ENCODE peak calls at places on chromosomes 6 and 20, in four cellular contexts. One of them, this sample, is unnamed.
A peak's percentile ranks its signal among the peaks of the same experiment; 100 is the strongest.

GRCh38 chr20:50788045-50788867 is 6.6 kb upstream of the BCAS4 start:
- DNase-seq in GM12891: no peak
- DNase-seq in K562: peak; percentile 21
- DNase-seq in GM12878: no peak
- DNase-seq in this sample: no peak

GRCh38 chr6:73382462-73383113 is 12.0 kb upstream of the DDX43 start:
- DNase-seq in GM12878: no peak
- DNase-seq in K562: no peak
- DNase-seq in GM12891: no peak
- DNase-seq in this sample: no peak

GRCh38 chr6:41560440-41561192 is 14.4 kb downstream of the FOXP4 start:
- DNase-seq in GM12878: no peak
- DNase-seq in GM12891: peak; percentile 89
- DNase-seq in K562: peak; percentile 37
- DNase-seq in this sample: no peak

GRCh38 chr6:161215876-161216615 is 57.8 kb downstream of the AGPAT4 start:
- DNase-seq in GM12891: no peak
- DNase-seq in GM12878: no peak
- DNase-seq in K562: no peak
- DNase-seq in this sample: no peak

GRCh38 chr20:46701986-46702385 is 7.5 kb upstream of the SLC2A10 start:
- DNase-seq in GM12891: no peak
- DNase-seq in GM12878: no peak
- DNase-seq in K562: no peak
- DNase-seq in this sample: no peak

GRCh38 chr6:87722831-87723726 is 21.0 kb upstream of the AKIRIN2 start:
- DNase-seq in GM12891: no peak
- DNase-seq in K562: peak; percentile 74
- DNase-seq in GM12878: peak; percentile 77
- DNase-seq in this sample: peak; percentile 62

GRCh38 chr6:119160911-119161310 is 82.4 kb upstream of the FAM184A start:
- DNase-seq in K562: no peak
- DNase-seq in GM12891: no peak
- DNase-seq in GM12878: no peak
- DNase-seq in this sample: no peak

GRCh38 chr6:18468162-18468843 is 81.2 kb downstream of the RNF144B start:
- DNase-seq in GM12878: no peak
- DNase-seq in GM12891: no peak
- DNase-seq in K562: no peak
- DNase-seq in this sample: no peak

GRCh38 chr6:20464041-20464440 is 62.4 kb downstream of the E2F3 start:
- DNase-seq in GM12878: no peak
- DNase-seq in K562: no peak
- DNase-seq in GM12891: no peak
- DNase-seq in this sample: no peak

GRCh38 chr6:88870728-88871330 is 92.6 kb downstream of the RNGTT start:
- DNase-seq in K562: peak; percentile 36
- DNase-seq in GM12878: peak; percentile 39
- DNase-seq in GM12891: no peak
- DNase-seq in this sample: peak; percentile 10

GRCh38 chr6:79065232-79065631 is 12.8 kb downstream of the PHIP start:
- DNase-seq in GM12891: no peak
- DNase-seq in K562: no peak
- DNase-seq in GM12878: no peak
- DNase-seq in this sample: no peak

GRCh38 chr20:23027721-23028120 is 7.4 kb upstream of the SSTR4 start:
- DNase-seq in GM12891: no peak
- DNase-seq in GM12878: no peak
- DNase-seq in K562: no peak
- DNase-seq in this sample: no peak

GRCh38 chr6:116531675-116532570 is 13.6 kb downstream of the TRAPPC3L start:
- DNase-seq in K562: peak; percentile 68
- DNase-seq in GM12891: no peak
- DNase-seq in GM12878: no peak
- DNase-seq in this sample: peak; percentile 73

GRCh38 chr6:42239333-42239732 is 21.7 kb upstream of the MRPS10 start:
- DNase-seq in GM12891: no peak
- DNase-seq in K562: no peak
- DNase-seq in GM12878: no peak
- DNase-seq in this sample: no peak

GRCh38 chr6:89044988-89045387 is 35.6 kb upstream of the PNRC1 start:
- DNase-seq in GM12891: no peak
- DNase-seq in K562: no peak
- DNase-seq in GM12878: no peak
- DNase-seq in this sample: peak; percentile 67

GRCh38 chr20:56187791-56188190 is 60.7 kb upstream of the MC3R start:
- DNase-seq in K562: no peak
- DNase-seq in GM12891: no peak
- DNase-seq in GM12878: no peak
- DNase-seq in this sample: no peak
- TF ChIP-seq SPI1 in K562: no peak
- TF ChIP-seq SPI1 in GM12891: no peak
- TF ChIP-seq SPI1 in GM12878: no peak
- TF ChIP-seq SPI1 in this sample: no peak

GRCh38 chr6:143039548-143039947 is 21.1 kb upstream of the AIG1 start:
- DNase-seq in GM12878: no peak
- DNase-seq in K562: no peak
- DNase-seq in GM12891: no peak
- DNase-seq in this sample: no peak
- TF ChIP-seq SPI1 in GM12878: no peak
- TF ChIP-seq SPI1 in K562: no peak
- TF ChIP-seq SPI1 in GM12891: no peak
- TF ChIP-seq SPI1 in this sample: no peak

DNA sequence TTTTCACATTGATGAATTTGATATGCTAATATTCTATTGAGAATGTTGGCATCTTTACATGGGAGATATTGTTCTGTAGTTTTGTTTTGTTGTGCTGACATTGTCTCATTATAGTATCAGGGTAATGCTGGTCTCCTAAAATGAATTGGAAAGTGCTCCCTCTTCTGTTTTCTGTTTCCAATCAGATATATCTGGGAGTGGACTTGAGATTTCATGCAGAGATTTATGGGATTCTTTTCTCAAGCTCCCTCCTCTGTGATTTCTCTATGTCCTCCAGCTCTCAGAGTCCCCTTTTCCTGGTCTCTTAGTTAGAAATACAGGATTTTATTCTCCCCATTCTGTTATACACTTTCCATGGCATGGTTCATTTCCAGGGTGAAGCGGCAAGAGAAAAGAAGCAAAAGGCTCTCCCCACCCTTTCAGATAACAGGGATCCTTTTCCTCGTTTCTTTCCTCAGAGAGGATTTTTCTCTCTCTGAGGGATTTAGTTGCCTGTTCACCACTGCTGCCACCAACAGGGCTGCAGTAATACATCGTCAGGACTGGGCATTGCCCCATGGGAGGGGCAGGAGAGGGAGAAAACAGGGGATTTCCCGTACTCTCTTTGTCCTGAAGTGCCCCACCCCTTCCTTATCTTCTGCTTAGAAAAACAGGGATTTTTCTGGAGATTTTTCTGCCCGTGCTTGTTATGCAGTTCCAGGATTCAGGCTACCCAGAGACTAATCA is 59.3 kb upstream of the STMND1 start:
- DNase-seq in GM12891: no peak
- DNase-seq in GM12878: no peak
- DNase-seq in K562: no peak
- DNase-seq in this sample: no peak
- TF ChIP-seq SPI1 in GM12891: no peak
- TF ChIP-seq SPI1 in GM12878: no peak
- TF ChIP-seq SPI1 in K562: no peak
- TF ChIP-seq SPI1 in this sample: no peak

DNA sequence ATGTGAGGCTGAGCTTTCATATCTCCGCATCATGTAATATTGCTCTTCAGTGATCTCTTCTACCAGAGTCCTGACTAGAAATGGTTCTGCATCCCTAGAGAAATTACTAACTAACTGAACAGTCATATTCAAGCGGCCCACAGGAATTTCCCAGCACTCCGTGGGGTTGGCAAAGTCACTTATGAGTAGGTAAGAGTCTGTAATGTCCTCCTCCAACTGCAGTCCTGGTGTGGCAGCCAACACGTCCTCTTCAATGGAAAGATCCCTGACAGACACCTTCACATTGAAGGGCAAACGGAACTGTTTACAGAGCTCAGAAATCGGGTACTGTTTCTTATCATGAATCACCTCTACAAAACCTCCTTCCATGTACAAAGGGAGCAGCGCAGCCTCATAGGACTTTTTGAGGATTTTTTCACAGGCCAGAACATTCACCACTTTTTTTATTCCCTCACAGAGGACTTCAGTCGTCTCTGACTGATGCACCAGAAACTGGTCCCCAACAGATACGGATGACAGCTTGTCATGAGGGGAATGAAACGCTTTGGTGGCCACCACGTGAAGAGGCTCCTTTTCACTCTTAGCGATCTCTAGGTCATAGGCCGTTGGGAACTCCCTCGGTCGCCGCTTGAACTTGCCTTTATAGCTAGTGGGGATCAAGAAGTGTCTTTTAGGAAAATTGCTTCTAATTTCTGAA is 87.7 kb downstream of the THEMIS start:
- DNase-seq in GM12891: no peak
- DNase-seq in GM12878: no peak
- DNase-seq in K562: no peak
- DNase-seq in this sample: no peak
- TF ChIP-seq SPI1 in GM12891: no peak
- TF ChIP-seq SPI1 in GM12878: no peak
- TF ChIP-seq SPI1 in K562: no peak
- TF ChIP-seq SPI1 in this sample: no peak

GRCh38 chr20:12942123-12942522 is 66.6 kb upstream of the SPTLC3 start:
- DNase-seq in K562: no peak
- DNase-seq in GM12891: no peak
- DNase-seq in GM12878: no peak
- DNase-seq in this sample: no peak

GRCh38 chr20:12936524-12936923 is 72.2 kb upstream of the SPTLC3 start:
- DNase-seq in GM12891: no peak
- DNase-seq in GM12878: no peak
- DNase-seq in K562: no peak
- DNase-seq in this sample: no peak

GRCh38 chr20:12946789-12947188 is 62.0 kb upstream of the SPTLC3 start:
- DNase-seq in K562: no peak
- DNase-seq in GM12878: no peak
- DNase-seq in GM12891: no peak
- DNase-seq in this sample: no peak

GRCh38 chr20:12936020-12936419 is 72.8 kb upstream of the SPTLC3 start:
- DNase-seq in GM12891: no peak
- DNase-seq in K562: no peak
- DNase-seq in GM12878: no peak
- DNase-seq in this sample: no peak

GRCh38 chr20:12941025-12941424 is 67.7 kb upstream of the SPTLC3 start:
- DNase-seq in GM12891: no peak
- DNase-seq in GM12878: no peak
- DNase-seq in K562: no peak
- DNase-seq in this sample: no peak
- TF ChIP-seq SPI1 in GM12891: no peak
- TF ChIP-seq SPI1 in GM12878: no peak
- TF ChIP-seq SPI1 in K562: no peak
- TF ChIP-seq SPI1 in this sample: no peak

DNA sequence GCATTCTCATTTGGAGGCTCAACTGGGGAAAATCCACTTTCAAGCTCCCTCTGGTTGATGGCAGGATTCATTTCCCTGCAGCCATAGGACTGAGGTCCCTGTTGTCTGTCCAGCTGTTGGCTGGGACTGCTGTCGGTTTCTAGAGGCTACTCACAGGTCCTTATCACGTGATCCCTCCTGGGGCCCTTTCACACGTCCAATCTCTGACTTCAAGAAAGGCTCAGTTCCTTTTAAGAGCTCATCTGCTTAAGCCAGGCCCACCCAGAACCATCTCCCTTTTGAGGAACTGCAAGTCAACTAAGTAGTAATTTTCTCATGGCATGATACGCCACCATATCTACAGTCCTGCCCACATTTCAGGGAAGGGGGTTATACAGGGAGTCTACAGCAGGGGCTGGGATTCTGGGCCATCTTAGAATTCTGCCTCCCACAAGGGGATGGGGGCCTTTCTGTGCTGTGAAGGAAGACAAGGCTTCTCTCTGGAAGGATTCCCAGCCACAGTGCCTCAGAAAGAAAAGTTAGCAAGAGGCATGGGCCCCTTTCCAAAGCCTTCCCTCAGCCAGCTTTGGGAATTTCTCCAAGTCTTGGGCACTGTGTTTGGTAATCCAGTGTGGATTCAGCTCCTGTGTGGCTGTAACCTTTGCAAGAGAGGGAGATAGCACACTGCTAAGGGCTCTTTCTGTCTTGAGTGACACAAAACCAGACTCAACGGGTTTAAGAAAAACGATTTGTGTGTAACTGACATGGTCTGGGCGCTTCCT is 66.4 kb downstream of the CTCFL start:
- DNase-seq in GM12878: no peak
- DNase-seq in GM12891: no peak
- DNase-seq in K562: no peak
- DNase-seq in this sample: no peak
- TF ChIP-seq SPI1 in GM12878: peak; percentile 74
- TF ChIP-seq SPI1 in GM12891: peak; percentile 65
- TF ChIP-seq SPI1 in K562: peak; percentile 56
- TF ChIP-seq SPI1 in this sample: peak; percentile 61

GRCh38 chr6:129731396-129731795 is 21.4 kb upstream of the ARHGAP18 start:
- DNase-seq in GM12891: no peak
- DNase-seq in K562: no peak
- DNase-seq in GM12878: no peak
- DNase-seq in this sample: no peak

GRCh38 chr6:129730477-129731165 is 20.6 kb upstream of the ARHGAP18 start:
- DNase-seq in GM12891: no peak
- DNase-seq in K562: peak; percentile 18
- DNase-seq in GM12878: no peak
- DNase-seq in this sample: peak; percentile 20

GRCh38 chr6:129732034-129732433 is 22.1 kb upstream of the ARHGAP18 start:
- DNase-seq in K562: peak; percentile 19
- DNase-seq in GM12891: no peak
- DNase-seq in GM12878: no peak
- DNase-seq in this sample: no peak

GRCh38 chr6:129725341-129725740 is 15.4 kb upstream of the ARHGAP18 start:
- DNase-seq in K562: no peak
- DNase-seq in GM12878: no peak
- DNase-seq in GM12891: no peak
- DNase-seq in this sample: no peak

GRCh38 chr6:129726650-129727049 is 16.7 kb upstream of the ARHGAP18 start:
- DNase-seq in GM12891: no peak
- DNase-seq in K562: no peak
- DNase-seq in GM12878: no peak
- DNase-seq in this sample: no peak
- TF ChIP-seq SPI1 in GM12891: no peak
- TF ChIP-seq SPI1 in K562: no peak
- TF ChIP-seq SPI1 in GM12878: no peak
- TF ChIP-seq SPI1 in this sample: no peak

DNA sequence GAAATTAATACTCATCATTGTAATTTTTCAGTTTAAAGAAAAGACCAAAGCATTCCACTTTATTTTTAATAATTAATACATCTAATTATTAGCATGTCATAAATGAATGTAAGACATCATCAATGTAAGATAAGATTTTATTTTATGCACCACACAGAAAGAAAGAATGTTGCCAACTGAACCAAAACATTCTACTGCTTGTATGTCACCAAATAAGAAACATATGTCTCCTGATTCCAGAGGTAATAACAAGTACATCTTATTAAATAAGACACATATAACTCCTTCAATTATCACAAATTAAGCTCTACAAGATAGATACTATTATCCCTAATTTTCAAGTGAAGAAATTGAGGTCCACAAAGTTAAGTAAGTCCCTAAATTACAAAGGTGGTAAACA is 189.5 kb downstream of the GMDS start:
- DNase-seq in GM12878: no peak
- DNase-seq in K562: no peak
- DNase-seq in GM12891: no peak
- DNase-seq in this sample: no peak
- TF ChIP-seq SPI1 in GM12878: no peak
- TF ChIP-seq SPI1 in K562: no peak
- TF ChIP-seq SPI1 in GM12891: no peak
- TF ChIP-seq SPI1 in this sample: no peak